ENCODE peak calls at places on chromosomes 1 and 21, in six cellular contexts. W is prostate gland, D is transverse colon, S is stomach, B is GM12878, A is HepG2. P is an unnamed sample.

GRCh38 chr1:30852026-30852425 is 56.5 kb downstream of the SDC3 start:
- DNase-seq in D (peak; percentile 73), W (peak; percentile 71), S (peak; percentile 93), A (no peak), B (no peak), P (peak; percentile 73)

GRCh38 chr21:21029159-21029558 is 30.9 kb downstream of the NCAM2 start:
- DNase-seq in B (no peak), W (no peak), D (no peak), S (no peak), A (no peak), P (no peak)

GRCh38 chr21:32377991-32378390 is 14.8 kb downstream of the URB1 start:
- DNase-seq in A (no peak), B (no peak), D (no peak), W (no peak), S (no peak), P (no peak)

GRCh38 chr1:150555971-150556865 is 7.0 kb downstream of the ADAMTSL4 start:
- DNase-seq in A (no peak), D (peak; percentile 9), S (no peak), B (no peak), W (no peak), P (no peak)

GRCh38 chr1:19802269-19802668 is 2.6 kb upstream of the TMCO4 start:
- DNase-seq in S (no peak), B (no peak), D (no peak), A (no peak), W (no peak), P (no peak)

GRCh38 chr1:44500181-44501021 is 95.3 kb downstream of the RNF220 start:
- DNase-seq in D (no peak), S (no peak), W (no peak), A (peak; percentile 59), B (no peak), P (no peak)

GRCh38 chr1:73516458-73516857 is 681.5 kb downstream of the LRRIQ3 start:
- DNase-seq in B (no peak), A (no peak), S (no peak), D (no peak), W (no peak), P (no peak)

GRCh38 chr1:115314765-115315164 is 23.3 kb downstream of the NGF start:
- DNase-seq in B (no peak), A (no peak), D (no peak), W (no peak), S (no peak), P (peak; percentile 70)

GRCh38 chr21:45081636-45082035 is 7.3 kb downstream of the ADARB1 start:
- DNase-seq in S (no peak), A (no peak), W (no peak), D (no peak), B (no peak), P (no peak)

GRCh38 chr1:152419917-152420316 is 5.9 kb upstream of the CRNN start:
- DNase-seq in S (no peak), B (no peak), D (no peak), A (no peak), W (no peak), P (no peak)

GRCh38 chr1:96834986-96835385 is 113.4 kb downstream of the PTBP2 start:
- DNase-seq in A (no peak), D (no peak), S (no peak), B (no peak), W (no peak), P (no peak)

GRCh38 chr1:151327903-151328674 is 873 bp upstream of the PI4KB start:
- DNase-seq in W (no peak), B (no peak), S (no peak), D (peak; percentile 26), A (no peak), P (no peak)

GRCh38 chr1:226984521-226985238 is 44.6 kb downstream of the COQ8A start:
- DNase-seq in D (no peak), A (no peak), B (no peak), W (no peak), S (no peak), P (no peak)

GRCh38 chr1:108609483-108610066 is 49.7 kb downstream of the EEIG2 start:
- DNase-seq in A (no peak), D (no peak), W (no peak), B (no peak), S (no peak), P (no peak)

GRCh38 chr1:29324771-29325351 is 88.5 kb downstream of the PTPRU start:
- DNase-seq in S (no peak), B (no peak), W (no peak), D (peak; percentile 20), A (no peak), P (no peak)

GRCh38 chr1:65165269-65166002 is 17.4 kb downstream of the AK4 start:
- DNase-seq in D (no peak), W (no peak), S (no peak), A (no peak), B (peak; percentile 71), P (no peak)

GRCh38 chr1:40653851-40654537 is 11.5 kb downstream of the RIMS3 start:
- DNase-seq in D (no peak), A (no peak), B (no peak), W (no peak), S (no peak), P (no peak)

GRCh38 chr1:37995773-37996379 is 6.1 kb upstream of the SF3A3 start:
- DNase-seq in A (no peak), B (no peak), W (no peak), D (peak; percentile 74), S (peak; percentile 51), P (peak; percentile 80)
- TF ChIP-seq POLR2AphosphoS5 in A (no peak), B (no peak), W (peak; percentile 52), D (peak; percentile 75), S (peak; percentile 81), P (peak; percentile 93)

GRCh38 chr1:165616987-165617546 is 14.0 kb upstream of the MGST3 start:
- DNase-seq in A (no peak), D (no peak), S (no peak), W (no peak), B (no peak), P (no peak)
- TF ChIP-seq CTCF in A (no peak), D (no peak), S (no peak), W (no peak), B (no peak), P (no peak)

GRCh38 chr1:160400284-160400645 is at the start of gene VANGL2:
- DNase-seq in W (peak; percentile 73), S (peak; percentile 78), B (no peak), D (peak; percentile 83), A (no peak), P (peak; percentile 77)

GRCh38 chr1:160401487-160401805 is 1.1 kb downstream of the VANGL2 start:
- DNase-seq in A (no peak), B (no peak), D (no peak), S (no peak), W (no peak), P (no peak)

GRCh38 chr1:160398823-160399222 is 1.5 kb upstream of the VANGL2 start:
- DNase-seq in S (no peak), A (no peak), D (no peak), B (no peak), W (no peak), P (no peak)

GRCh38 chr1:160400646-160401486 is 502 bp downstream of the VANGL2 start:
- DNase-seq in S (no peak), W (peak; percentile 31), A (no peak), D (peak; percentile 24), B (no peak), P (no peak)

DNA sequence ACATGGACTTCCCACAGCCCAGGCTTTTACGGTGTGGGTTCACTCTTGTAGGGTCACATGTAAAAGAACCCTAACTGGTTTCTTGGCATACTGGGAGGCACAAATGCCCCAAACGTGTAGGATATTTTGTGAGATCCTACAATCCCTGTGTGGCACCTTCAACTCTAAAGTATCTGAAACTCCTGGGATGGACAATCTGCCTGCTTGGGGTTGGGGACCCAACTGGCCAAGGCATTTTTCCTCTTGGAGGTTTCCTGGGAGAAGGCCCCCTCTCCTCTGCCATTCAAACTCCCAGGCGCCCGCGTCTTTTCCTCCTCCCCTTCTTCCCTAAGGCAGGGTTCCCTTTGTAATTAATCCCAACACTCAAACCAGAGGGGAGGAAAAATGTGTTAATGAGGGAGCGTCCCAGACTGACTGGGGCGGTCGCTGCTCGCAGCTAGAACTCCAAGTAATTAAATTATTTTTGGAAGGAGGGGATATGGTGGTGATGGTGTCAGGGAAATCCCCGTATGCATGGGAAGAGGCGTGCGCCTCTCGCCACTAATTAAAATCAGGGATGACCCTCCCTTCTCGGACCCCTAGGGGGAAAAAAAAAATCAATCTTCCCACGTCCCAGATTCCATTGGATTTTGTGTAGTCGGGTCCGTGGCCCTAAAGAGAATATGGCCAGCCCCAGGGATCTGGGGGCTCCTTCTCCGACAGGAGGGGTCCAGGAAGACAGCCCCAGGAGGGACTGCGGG is 650 bp upstream of the VANGL2 start:
- DNase-seq in A (no peak), S (no peak), W (no peak), B (no peak), D (no peak), P (no peak)
- H3K27ac ChIP-seq in A (no peak overlapping the region), S (peak overlapping the region; percentile 61), W (peak overlapping the region; percentile 83), B (no peak overlapping the region), D (peak overlapping the region; percentile 81), P (peak overlapping the region; percentile 76)

DNA sequence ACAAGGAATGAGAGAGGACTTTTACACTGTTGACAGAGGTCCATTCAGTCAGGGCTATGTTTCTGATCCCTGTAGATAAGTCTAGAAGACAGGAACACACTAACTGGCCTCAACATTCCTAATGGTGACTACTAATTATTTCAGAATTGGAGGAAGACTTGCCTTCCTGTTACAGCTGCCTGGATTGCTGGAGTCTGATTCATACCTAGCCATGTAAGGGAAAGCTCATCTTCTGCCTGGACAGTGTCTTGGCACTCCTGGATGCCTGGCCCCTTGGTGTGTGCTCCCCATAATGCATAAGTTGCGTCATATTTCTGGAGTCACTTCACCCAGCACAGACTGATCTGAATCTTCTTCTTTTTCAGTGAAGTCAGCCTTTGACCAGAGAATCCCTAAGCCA is 326.0 kb upstream of the RUNX1 start:
- DNase-seq in S (no peak), B (no peak), W (no peak), D (no peak), A (no peak), P (no peak)
- TF ChIP-seq POLR2AphosphoS5 in S (no peak), B (no peak), W (no peak), D (peak; percentile 14), A (no peak), P (no peak)

GRCh38 chr1:163820748-163821147 is 499.0 kb downstream of the NUF2 start:
- DNase-seq in B (no peak), A (no peak), S (no peak), D (no peak), W (no peak), P (no peak)
- TF ChIP-seq CTCF in B (no peak), A (no peak), S (peak; percentile 14), D (peak; percentile 3), W (peak; percentile 18), P (no peak)